ENCODE peak calls at places on chromosomes 7 and 10, in four cellular contexts. One of them, this sample, is unnamed.

GRCh38 chr10:46545861-46546590 is 10.4 kb downstream of the GPRIN2 start:
- DNase-seq in neural progenitor cell: no peak
- DNase-seq in right lobe of liver: no peak
- DNase-seq in PC-3: no peak
- DNase-seq in this sample: peak

GRCh38 chr10:60848126-60848525 is 69.8 kb downstream of the CDK1 start:
- DNase-seq in PC-3: peak
- DNase-seq in right lobe of liver: no peak
- DNase-seq in neural progenitor cell: no peak
- DNase-seq in this sample: no peak

GRCh38 chr7:76048668-76048988 is 722 bp downstream of the MDH2 start:
- DNase-seq in right lobe of liver: no peak
- DNase-seq in PC-3: peak
- DNase-seq in neural progenitor cell: peak
- DNase-seq in this sample: peak

GRCh38 chr10:47253651-47254375 is 46.2 kb upstream of the GDF10 start:
- DNase-seq in neural progenitor cell: no peak
- DNase-seq in right lobe of liver: no peak
- DNase-seq in PC-3: no peak
- DNase-seq in this sample: no peak

GRCh38 chr7:90485734-90486316 is 16.4 kb downstream of the PTTG1IP2 start:
- DNase-seq in neural progenitor cell: no peak
- DNase-seq in PC-3: no peak
- DNase-seq in right lobe of liver: no peak
- DNase-seq in this sample: no peak

GRCh38 chr7:74040101-74040790 is 12.3 kb downstream of the ELN start:
- DNase-seq in neural progenitor cell: no peak
- DNase-seq in right lobe of liver: peak
- DNase-seq in PC-3: no peak
- DNase-seq in this sample: no peak

GRCh38 chr10:80453392-80453714 is 757 bp upstream of the TSPAN14 start:
- DNase-seq in neural progenitor cell: no peak
- DNase-seq in PC-3: no peak
- DNase-seq in right lobe of liver: no peak
- DNase-seq in this sample: no peak

GRCh38 chr7:130365093-130365492 is 15.2 kb upstream of the CPA1 start:
- DNase-seq in right lobe of liver: peak
- DNase-seq in PC-3: no peak
- DNase-seq in neural progenitor cell: no peak
- DNase-seq in this sample: no peak

GRCh38 chr7:43758029-43758860 is at the start of gene BLVRA:
- DNase-seq in PC-3: peak
- DNase-seq in right lobe of liver: peak
- DNase-seq in neural progenitor cell: peak
- DNase-seq in this sample: peak

GRCh38 chr7:64889686-64890162 is 13.3 kb upstream of the ZNF273 start:
- DNase-seq in neural progenitor cell: no peak
- DNase-seq in right lobe of liver: no peak
- DNase-seq in PC-3: no peak
- DNase-seq in this sample: no peak

GRCh38 chr10:78356291-78356915 is 322.7 kb downstream of the RPS24 start:
- DNase-seq in neural progenitor cell: no peak
- DNase-seq in right lobe of liver: no peak
- DNase-seq in PC-3: no peak
- DNase-seq in this sample: no peak

GRCh38 chr10:34627331-34627730 is 187.8 kb downstream of the PARD3 start:
- DNase-seq in right lobe of liver: no peak
- DNase-seq in neural progenitor cell: no peak
- DNase-seq in PC-3: no peak
- DNase-seq in this sample: no peak

GRCh38 chr7:101924171-101924570 is 106.7 kb downstream of the CUX1 start:
- DNase-seq in right lobe of liver: no peak
- DNase-seq in neural progenitor cell: no peak
- DNase-seq in PC-3: peak
- DNase-seq in this sample: no peak

GRCh38 chr10:120426306-120426705 is 30.7 kb upstream of the PLPP4 start:
- DNase-seq in PC-3: peak
- DNase-seq in neural progenitor cell: no peak
- DNase-seq in right lobe of liver: no peak
- DNase-seq in this sample: no peak

GRCh38 chr10:17643339-17643754 is 604 bp upstream of the STAM start:
- DNase-seq in neural progenitor cell: peak
- DNase-seq in PC-3: peak
- DNase-seq in right lobe of liver: peak
- DNase-seq in this sample: peak

GRCh38 chr7:55484834-55485233 is 87.5 kb downstream of the VOPP1 start:
- DNase-seq in right lobe of liver: no peak
- DNase-seq in PC-3: no peak
- DNase-seq in neural progenitor cell: no peak
- DNase-seq in this sample: no peak

GRCh38 chr7:45086348-45087065 is 2.3 kb downstream of the NACAD start:
- DNase-seq in neural progenitor cell: no peak
- DNase-seq in right lobe of liver: no peak
- DNase-seq in PC-3: no peak
- DNase-seq in this sample: peak

GRCh38 chr10:15427836-15428414 is 56.8 kb upstream of the FAM171A1 start:
- DNase-seq in neural progenitor cell: peak
- DNase-seq in right lobe of liver: no peak
- DNase-seq in PC-3: peak
- DNase-seq in this sample: no peak

GRCh38 chr10:5983813-5984212 is 6.5 kb upstream of the IL15RA start:
- DNase-seq in neural progenitor cell: no peak
- DNase-seq in PC-3: no peak
- DNase-seq in right lobe of liver: no peak
- DNase-seq in this sample: no peak

GRCh38 chr10:124532106-124532641 is 70.6 kb downstream of the LHPP start:
- DNase-seq in PC-3: peak
- DNase-seq in right lobe of liver: no peak
- DNase-seq in neural progenitor cell: peak
- DNase-seq in this sample: no peak

GRCh38 chr7:96127746-96128145 is 194.2 kb downstream of the SLC25A13 start:
- DNase-seq in neural progenitor cell: peak
- DNase-seq in PC-3: no peak
- DNase-seq in right lobe of liver: no peak
- DNase-seq in this sample: no peak

GRCh38 chr10:93465806-93466675 is 16.1 kb downstream of the MYOF start:
- DNase-seq in neural progenitor cell: no peak
- DNase-seq in PC-3: peak
- DNase-seq in right lobe of liver: no peak
- DNase-seq in this sample: peak

GRCh38 chr7:98364220-98364619 is 36.7 kb downstream of the BAIAP2L1 start:
- DNase-seq in PC-3: no peak
- DNase-seq in right lobe of liver: peak
- DNase-seq in neural progenitor cell: no peak
- DNase-seq in this sample: no peak

GRCh38 chr10:124566981-124567835 is 105.6 kb downstream of the LHPP start:
- DNase-seq in neural progenitor cell: no peak
- DNase-seq in right lobe of liver: no peak
- DNase-seq in PC-3: no peak
- DNase-seq in this sample: peak

GRCh38 chr7:111438369-111439289 is 123.7 kb downstream of the IMMP2L start:
- DNase-seq in right lobe of liver: no peak
- DNase-seq in PC-3: peak
- DNase-seq in neural progenitor cell: peak
- DNase-seq in this sample: no peak

GRCh38 chr10:104076743-104077160 is 8.9 kb downstream of the COL17A1 start:
- DNase-seq in PC-3: peak
- DNase-seq in right lobe of liver: no peak
- DNase-seq in neural progenitor cell: peak
- DNase-seq in this sample: no peak

DNA sequence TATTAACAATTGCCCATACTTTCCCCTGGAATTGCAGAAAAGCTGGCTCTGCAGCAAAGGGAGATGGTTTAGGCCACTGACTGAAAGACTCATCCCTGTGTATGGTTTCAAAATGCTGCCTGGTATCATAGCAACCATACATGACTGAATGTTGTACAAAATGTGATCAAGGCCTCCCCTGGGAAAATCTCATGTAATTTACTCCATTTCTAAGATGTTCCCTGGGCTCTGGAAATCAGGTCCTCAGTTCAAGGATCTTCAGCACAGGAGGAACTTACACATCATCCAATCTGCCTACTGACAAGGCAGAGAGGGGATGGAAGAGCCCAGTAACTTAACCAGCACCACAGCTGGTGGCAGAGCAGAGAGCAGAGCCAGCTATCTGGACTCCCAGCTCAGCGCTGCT is 111.8 kb downstream of the JAZF1 start:
- DNase-seq in PC-3: peak
- DNase-seq in right lobe of liver: no peak
- DNase-seq in neural progenitor cell: no peak
- DNase-seq in this sample: no peak
- H3K27ac ChIP-seq in PC-3: peak
- H3K27ac ChIP-seq in right lobe of liver: no peak
- H3K27ac ChIP-seq in neural progenitor cell: no peak
- H3K27ac ChIP-seq in this sample: no peak

GRCh38 chr10:126153686-126154628 is 234.3 kb downstream of the ADAM12 start:
- DNase-seq in right lobe of liver: no peak
- DNase-seq in neural progenitor cell: peak
- DNase-seq in PC-3: no peak
- DNase-seq in this sample: no peak
- H3K27ac ChIP-seq in right lobe of liver: no peak
- H3K27ac ChIP-seq in neural progenitor cell: peak
- H3K27ac ChIP-seq in PC-3: no peak
- H3K27ac ChIP-seq in this sample: no peak

DNA sequence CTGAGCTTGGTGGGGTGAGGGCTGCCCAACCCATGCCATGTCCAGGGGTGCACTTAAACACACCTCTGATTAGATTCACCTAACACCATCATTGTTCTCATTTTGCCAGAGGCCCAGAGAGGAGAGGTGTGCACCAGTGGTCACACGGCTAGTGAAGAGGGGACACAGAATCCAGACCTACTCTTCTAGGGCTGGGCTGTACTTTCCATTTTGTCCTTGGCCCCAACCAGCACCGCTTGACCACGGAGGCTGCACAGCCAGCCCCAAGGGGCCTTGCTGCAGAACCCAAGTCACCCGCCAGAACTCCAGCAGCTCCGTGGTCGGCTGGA is 246 bp upstream of the WDFY4 start:
- DNase-seq in PC-3: no peak
- DNase-seq in neural progenitor cell: no peak
- DNase-seq in right lobe of liver: no peak
- DNase-seq in this sample: peak
- H3K27ac ChIP-seq in PC-3: no peak
- H3K27ac ChIP-seq in neural progenitor cell: no peak
- H3K27ac ChIP-seq in right lobe of liver: no peak
- H3K27ac ChIP-seq in this sample: peak

GRCh38 chr7:36946401-36946739 is 222.1 kb upstream of the AOAH start:
- DNase-seq in neural progenitor cell: no peak
- DNase-seq in right lobe of liver: no peak
- DNase-seq in PC-3: no peak
- DNase-seq in this sample: no peak

GRCh38 chr7:36943591-36944430 is 219.5 kb upstream of the AOAH start:
- DNase-seq in PC-3: no peak
- DNase-seq in right lobe of liver: no peak
- DNase-seq in neural progenitor cell: no peak
- DNase-seq in this sample: no peak

GRCh38 chr7:36942558-36943354 is 218.5 kb upstream of the AOAH start:
- DNase-seq in neural progenitor cell: no peak
- DNase-seq in right lobe of liver: no peak
- DNase-seq in PC-3: no peak
- DNase-seq in this sample: no peak

GRCh38 chr7:36944843-36945242 is 220.5 kb upstream of the AOAH start:
- DNase-seq in right lobe of liver: no peak
- DNase-seq in neural progenitor cell: no peak
- DNase-seq in PC-3: no peak
- DNase-seq in this sample: no peak

DNA sequence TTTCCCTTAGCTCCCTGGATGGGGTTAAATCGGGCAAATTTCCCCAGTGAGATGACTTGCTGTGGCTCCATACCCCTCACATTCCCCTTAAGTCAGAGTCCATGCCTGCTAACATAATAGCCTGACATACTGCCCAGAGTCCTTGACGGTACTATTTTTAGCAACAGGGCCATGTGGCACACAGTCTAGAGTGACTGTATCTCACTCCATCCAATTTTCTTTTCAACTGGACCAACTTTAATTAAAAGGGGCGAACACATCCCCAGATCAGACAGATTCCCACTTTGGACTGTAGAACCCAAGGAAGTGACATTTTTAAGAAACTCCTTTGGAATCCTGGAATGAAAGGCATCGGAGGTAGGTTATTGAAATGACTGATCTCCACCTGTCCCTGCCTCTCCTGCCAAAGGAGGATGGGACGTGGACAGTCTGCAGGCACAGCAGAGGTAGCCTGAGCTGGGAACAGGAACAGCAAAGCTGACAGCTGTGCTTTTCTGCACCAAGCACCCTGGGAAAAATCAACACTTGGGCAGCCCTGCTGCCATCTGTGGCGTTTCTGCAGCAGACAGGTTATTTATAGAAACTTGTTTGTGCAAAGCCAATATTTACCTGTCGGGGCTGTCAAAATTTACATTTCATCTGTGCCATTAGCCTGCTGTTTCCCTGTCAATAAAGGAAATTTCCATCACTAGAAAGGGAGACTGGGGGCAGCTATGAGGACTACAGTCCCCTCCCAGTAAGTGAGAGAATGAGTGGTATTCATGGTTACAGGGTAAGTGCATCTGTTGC is 221.5 kb upstream of the AOAH start:
- DNase-seq in neural progenitor cell: no peak
- DNase-seq in PC-3: no peak
- DNase-seq in right lobe of liver: peak
- DNase-seq in this sample: no peak
- H3K27ac ChIP-seq in neural progenitor cell: no peak
- H3K27ac ChIP-seq in PC-3: no peak
- H3K27ac ChIP-seq in right lobe of liver: no peak
- H3K27ac ChIP-seq in this sample: no peak

This sample was measured in upper lobe of right lung.